ENCODE peak calls at places on chromosomes 6 and 20, in seven cellular contexts. Y, N, U, Q, C, O and H are unnamed samples.
A peak's percentile ranks its signal among the peaks of the same experiment; 100 is the strongest.

GRCh38 chr6:16982827-16983226 is 119.0 kb upstream of the STMND1 start:
- DNase-seq in Q (no peak), Y (no peak), U (no peak), C (peak; percentile 96), N (no peak), O (no peak), H (no peak)

GRCh38 chr6:85418059-85418458 is 31.8 kb upstream of the NT5E start:
- DNase-seq in N (no peak), O (no peak), U (no peak), Y (no peak), Q (no peak), C (peak; percentile 58), H (no peak)

GRCh38 chr6:21075986-21076385 is 517.6 kb upstream of the SOX4 start:
- DNase-seq in N (no peak), C (no peak), U (no peak), Q (no peak), Y (no peak), O (no peak), H (no peak)

GRCh38 chr6:163661271-163661671 is 246.8 kb downstream of the QKI start:
- DNase-seq in Q (no peak), Y (no peak), U (no peak), C (no peak), O (no peak), N (no peak), H (no peak)

GRCh38 chr20:59628171-59628570 is 23.8 kb downstream of the PHACTR3 start:
- DNase-seq in Y (no peak), N (no peak), O (no peak), U (no peak), C (no peak), Q (no peak), H (no peak)

GRCh38 chr20:61757-62156 is 25.7 kb upstream of the DEFB125 start:
- DNase-seq in C (peak; percentile 0), O (no peak), Y (no peak), U (no peak), N (no peak), Q (no peak), H (no peak)

GRCh38 chr6:163152701-163153100 is 261.8 kb upstream of the QKI start:
- DNase-seq in O (no peak), N (no peak), U (no peak), Q (no peak), C (no peak), Y (no peak), H (no peak)

GRCh38 chr6:108874470-108875160 is 26.4 kb downstream of the ARMC2 start:
- DNase-seq in U (no peak), Q (no peak), C (peak; percentile 42), Y (no peak), N (no peak), O (peak; percentile 42), H (peak; percentile 50)

GRCh38 chr20:17958326-17959256 is 10.0 kb downstream of the SNX5 start:
- DNase-seq in N (no peak), U (no peak), O (no peak), C (peak; percentile 71), Y (no peak), Q (no peak), H (no peak)

GRCh38 chr6:34200340-34200971 is 36.2 kb upstream of the HMGA1 start:
- DNase-seq in C (peak; percentile 15), U (no peak), Q (no peak), O (no peak), Y (no peak), N (no peak), H (no peak)

GRCh38 chr20:33914871-33915270 is 78.8 kb upstream of the RALY start:
- DNase-seq in N (no peak), U (no peak), C (peak; percentile 34), Y (peak; percentile 27), O (no peak), Q (no peak), H (no peak)

GRCh38 chr6:158769696-158770446 is 49.3 kb downstream of the EZR start:
- DNase-seq in Y (no peak), O (no peak), N (peak; percentile 41), Q (no peak), U (no peak), C (no peak), H (no peak)

GRCh38 chr20:24100370-24101011 is 111.9 kb upstream of the GGTLC1 start:
- DNase-seq in Q (peak; percentile 53), C (peak; percentile 51), U (peak; percentile 32), N (peak; percentile 30), Y (no peak), O (peak; percentile 25), H (no peak)

GRCh38 chr6:165585060-165585459 is 78.0 kb downstream of the PDE10A start:
- DNase-seq in O (no peak), Y (no peak), Q (no peak), U (no peak), N (no peak), C (peak; percentile 5), H (no peak)

GRCh38 chr20:54123587-54124180 is 50.1 kb downstream of the CYP24A1 start:
- DNase-seq in Q (no peak), N (no peak), Y (peak; percentile 93), C (peak; percentile 62), O (peak; percentile 79), U (peak; percentile 84), H (peak; percentile 71)

GRCh38 chr6:53986721-53987526 is 124.3 kb upstream of the MLIP start:
- DNase-seq in Q (peak; percentile 1), N (no peak), C (peak; percentile 31), Y (no peak), U (no peak), O (no peak), H (peak; percentile 7)

GRCh38 chr6:16184129-16184528 is 54.3 kb upstream of the GMPR start:
- DNase-seq in N (no peak), C (peak; percentile 9), Q (no peak), U (peak; percentile 69), O (peak; percentile 41), Y (peak; percentile 7), H (no peak)

GRCh38 chr6:141393405-141394124 is 739.2 kb upstream of the GJE1 start:
- DNase-seq in O (no peak), U (no peak), Q (no peak), C (no peak), N (no peak), Y (no peak), H (no peak)

GRCh38 chr20:13671500-13672288 is 33.0 kb upstream of the TASP1 start:
- DNase-seq in N (peak; percentile 45), O (no peak), C (peak; percentile 46), Y (no peak), U (no peak), Q (no peak), H (peak; percentile 9)

GRCh38 chr6:45301348-45302142 is 26.6 kb upstream of the RUNX2 start:
- DNase-seq in N (no peak), O (no peak), U (no peak), Q (no peak), Y (no peak), C (no peak), H (no peak)

GRCh38 chr6:4466769-4467480 is 309.3 kb upstream of the CDYL start:
- DNase-seq in U (no peak), C (peak; percentile 40), O (no peak), N (no peak), Q (no peak), Y (no peak), H (no peak)
- TF ChIP-seq CTCF in U (no peak), C (no peak), O (no peak), N (no peak), Q (peak; percentile 24), Y (no peak), H (no peak)

GRCh38 chr6:168718821-168719475 is 278.0 kb downstream of the SMOC2 start:
- DNase-seq in C (no peak), Q (no peak), U (no peak), N (no peak), O (no peak), Y (no peak), H (no peak)
- H3K9me3 ChIP-seq in C (no peaks in the 10 kb centered on the region), Q (no peaks in the 10 kb centered on the region), U (no peaks in the 10 kb centered on the region), N (no peaks in the 10 kb centered on the region), O (no peaks in the 10 kb centered on the region), Y (no peaks in the 10 kb centered on the region), H (no peaks in the 10 kb centered on the region)

DNA sequence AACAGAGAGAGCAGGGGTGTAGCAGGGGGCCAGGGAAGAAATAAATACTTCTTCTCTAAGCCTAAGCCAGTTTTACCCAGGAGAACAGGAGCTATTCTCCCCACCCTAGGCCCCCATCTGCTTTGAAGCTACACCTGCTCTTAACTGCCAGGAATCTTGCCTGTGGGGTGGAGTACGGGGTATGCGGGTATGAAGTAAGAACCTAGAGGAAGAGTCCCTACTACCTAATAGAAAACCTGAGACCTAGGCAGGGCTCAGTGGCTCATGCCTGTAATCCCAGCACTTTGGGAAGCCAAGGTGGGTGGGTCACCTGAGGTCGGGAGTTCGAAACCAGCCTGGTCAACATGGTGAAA is 1.6 kb downstream of the SLC29A1 start:
- DNase-seq in C (no peak), N (no peak), Y (no peak), O (no peak), U (no peak), Q (no peak), H (no peak)
- H3K4me3 ChIP-seq in C (no peak overlapping the region), N (no peak overlapping the region), Y (no peak overlapping the region), O (no peak overlapping the region), U (peak overlapping the region; percentile 52), Q (peak overlapping the region; percentile 53), H (no peak overlapping the region)

GRCh38 chr20:57330998-57331397 is 1.4 kb downstream of the SPO11 start:
- DNase-seq in Q (no peak), N (no peak), O (no peak), U (no peak), Y (no peak), C (peak; percentile 19), H (no peak)

GRCh38 chr20:57329608-57330221 is at the start of gene SPO11:
- DNase-seq in O (no peak), N (no peak), Y (no peak), U (no peak), Q (peak; percentile 37), C (no peak), H (no peak)

GRCh38 chr20:57335392-57335791 is 5.8 kb downstream of the SPO11 start:
- DNase-seq in Q (no peak), O (no peak), N (no peak), C (no peak), U (no peak), Y (no peak), H (no peak)

GRCh38 chr20:57327820-57328219 is 1.8 kb upstream of the SPO11 start:
- DNase-seq in O (no peak), N (no peak), Y (no peak), Q (no peak), U (no peak), C (no peak), H (no peak)

DNA sequence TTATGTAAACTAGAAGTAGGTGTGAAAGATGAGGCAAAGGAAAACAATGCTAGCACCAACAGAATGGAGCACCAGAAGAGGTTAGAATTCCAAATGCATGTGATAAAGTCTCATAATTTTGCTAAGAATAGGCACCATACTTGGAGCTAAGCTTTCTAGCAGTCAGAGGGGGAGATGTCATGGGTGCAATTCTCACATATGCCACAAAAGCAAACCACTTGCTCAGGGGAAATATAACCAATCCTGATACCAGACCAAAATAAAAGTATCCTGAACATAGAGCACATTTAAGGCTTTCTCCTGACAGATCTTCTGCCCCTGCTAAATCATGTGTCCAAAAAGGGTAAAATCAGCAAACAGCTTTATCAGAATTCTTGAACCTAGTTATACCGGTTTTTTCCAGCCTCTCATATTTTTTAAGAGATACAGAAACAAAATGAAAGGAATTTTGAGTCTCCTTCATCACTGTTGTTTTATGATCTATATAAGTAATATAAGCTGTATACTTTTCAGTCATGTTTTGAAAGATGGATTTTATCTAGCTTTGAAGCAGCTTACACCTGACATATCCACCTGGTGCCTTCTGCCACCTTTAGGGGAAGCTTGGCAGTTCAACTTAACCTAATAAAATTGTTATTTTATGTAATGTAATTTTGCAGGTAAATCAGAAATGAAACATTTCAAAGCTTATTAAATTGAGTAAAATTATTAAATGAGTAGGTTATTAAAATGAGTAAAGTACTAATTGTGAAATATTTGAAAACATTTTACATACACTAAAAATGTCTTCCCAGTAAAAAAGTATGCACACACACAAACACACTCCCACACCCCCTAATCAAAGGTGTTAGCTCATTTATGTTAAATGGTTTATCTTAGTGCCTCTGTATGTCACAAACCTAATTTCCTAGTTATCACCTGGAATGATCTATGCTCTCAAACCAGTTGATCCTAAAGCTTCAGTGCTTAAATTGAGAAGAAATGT is 2.8 kb downstream of the SPO11 start:
- DNase-seq in N (no peak), Q (no peak), O (no peak), C (no peak), U (no peak), Y (no peak), H (no peak)
- TF ChIP-seq CTCF in N (peak; percentile 16), Q (no peak), O (peak; percentile 16), C (no peak), U (no peak), Y (peak; percentile 35), H (no peak)